ENCODE peak calls at places on chromosomes 13 and 19, in four cellular contexts. A is WTC11, G is K562, U is GM12878. Y is an unnamed sample.

GRCh38 chr13:41742917-41743552 is 217.9 kb downstream of the VWA8 start:
- DNase-seq in A (no peak), G (no peak), U (no peak), Y (no peak)

GRCh38 chr13:33637978-33638743 is 179.8 kb upstream of the RFC3 start:
- DNase-seq in A (no peak), G (no peak), U (no peak), Y (no peak)

GRCh38 chr13:73520566-73521290 is 461.9 kb downstream of the KLF5 start:
- DNase-seq in A (no peak), G (no peak), U (no peak), Y (no peak)

GRCh38 chr13:109419896-109420295 is 366.5 kb downstream of the IRS2 start:
- DNase-seq in A (no peak), G (no peak), U (no peak), Y (no peak)

GRCh38 chr13:74187564-74187963 is 53.4 kb upstream of the KLF12 start:
- DNase-seq in A (no peak), G (no peak), U (no peak), Y (peak; percentile 57)

GRCh38 chr13:113586661-113587479 is 2.3 kb downstream of the TFDP1 start:
- DNase-seq in A (no peak), G (no peak), U (no peak), Y (no peak)

GRCh38 chr13:111948281-111948680 is 118.7 kb upstream of the SOX1 start:
- DNase-seq in A (no peak), G (no peak), U (no peak), Y (no peak)

GRCh38 chr19:38952395-38953165 is 21.8 kb downstream of the MRPS12 start:
- DNase-seq in A (peak; percentile 42), G (peak; percentile 62), U (no peak), Y (peak; percentile 51)

GRCh38 chr19:52665529-52665928 is 27.4 kb upstream of the ZNF83 start:
- DNase-seq in A (no peak), G (peak; percentile 81), U (no peak), Y (no peak)

GRCh38 chr13:40490086-40490723 is 176.2 kb downstream of the FOXO1 start:
- DNase-seq in A (no peak), G (no peak), U (no peak), Y (no peak)

GRCh38 chr13:85266331-85266730 is 532.9 kb downstream of the SLITRK6 start:
- DNase-seq in A (no peak), G (no peak), U (no peak), Y (no peak)

GRCh38 chr13:42803563-42804212 is 22.3 kb downstream of the FAM216B start:
- DNase-seq in A (no peak), G (no peak), U (no peak), Y (no peak)

GRCh38 chr13:40344270-40345148 is 321.9 kb downstream of the FOXO1 start:
- DNase-seq in A (no peak), G (no peak), U (peak; percentile 7), Y (peak; percentile 43)

GRCh38 chr13:66558511-66558910 is 671.6 kb downstream of the PCDH9 start:
- DNase-seq in A (no peak), G (peak; percentile 23), U (no peak), Y (no peak)

GRCh38 chr19:5154129-5154798 is 185.4 kb downstream of the KDM4B start:
- DNase-seq in A (peak; percentile 90), G (peak; percentile 76), U (no peak), Y (peak; percentile 52)

GRCh38 chr19:55432355-55432959 is 10.6 kb downstream of the SHISA7 start:
- DNase-seq in A (no peak), G (no peak), U (no peak), Y (no peak)
- TF ChIP-seq NR2C2 in A (no peak), G (no peak), U (no peak), Y (no peak)

GRCh38 chr13:24557121-24557520 is 44.5 kb upstream of the PARP4 start:
- DNase-seq in A (no peak), G (no peak), U (no peak), Y (no peak)
- TF ChIP-seq NR2C2 in A (no peak), G (no peak), U (no peak), Y (no peak)

GRCh38 chr13:80513196-80513595 is 172.3 kb upstream of the SPRY2 start:
- DNase-seq in A (no peak), G (no peak), U (no peak), Y (no peak)

GRCh38 chr13:80504453-80504852 is 163.5 kb upstream of the SPRY2 start:
- DNase-seq in A (no peak), G (no peak), U (no peak), Y (no peak)

GRCh38 chr13:80508031-80508430 is 167.1 kb upstream of the SPRY2 start:
- DNase-seq in A (no peak), G (no peak), U (no peak), Y (no peak)

DNA sequence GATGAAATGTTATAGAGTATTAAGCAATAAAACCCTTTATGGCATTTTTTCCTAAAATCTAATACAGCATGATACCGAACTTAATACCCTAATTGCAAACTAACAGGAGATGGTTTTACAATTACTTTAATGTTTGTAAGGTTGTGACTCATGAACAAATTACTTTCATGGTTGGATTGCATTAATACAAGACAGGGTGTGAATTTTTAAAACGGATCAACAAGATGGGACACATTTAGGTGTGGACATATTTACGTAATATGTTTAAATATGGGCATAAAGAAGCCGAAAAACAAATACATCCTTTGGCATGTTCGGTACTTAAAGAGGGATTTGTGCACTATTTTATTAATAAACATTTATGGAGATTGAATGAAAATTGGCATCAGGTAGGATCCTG is 168.3 kb upstream of the SPRY2 start:
- DNase-seq in A (no peak), G (no peak), U (no peak), Y (no peak)
- TF ChIP-seq NR2C2 in A (no peak), G (no peak), U (no peak), Y (no peak)

DNA sequence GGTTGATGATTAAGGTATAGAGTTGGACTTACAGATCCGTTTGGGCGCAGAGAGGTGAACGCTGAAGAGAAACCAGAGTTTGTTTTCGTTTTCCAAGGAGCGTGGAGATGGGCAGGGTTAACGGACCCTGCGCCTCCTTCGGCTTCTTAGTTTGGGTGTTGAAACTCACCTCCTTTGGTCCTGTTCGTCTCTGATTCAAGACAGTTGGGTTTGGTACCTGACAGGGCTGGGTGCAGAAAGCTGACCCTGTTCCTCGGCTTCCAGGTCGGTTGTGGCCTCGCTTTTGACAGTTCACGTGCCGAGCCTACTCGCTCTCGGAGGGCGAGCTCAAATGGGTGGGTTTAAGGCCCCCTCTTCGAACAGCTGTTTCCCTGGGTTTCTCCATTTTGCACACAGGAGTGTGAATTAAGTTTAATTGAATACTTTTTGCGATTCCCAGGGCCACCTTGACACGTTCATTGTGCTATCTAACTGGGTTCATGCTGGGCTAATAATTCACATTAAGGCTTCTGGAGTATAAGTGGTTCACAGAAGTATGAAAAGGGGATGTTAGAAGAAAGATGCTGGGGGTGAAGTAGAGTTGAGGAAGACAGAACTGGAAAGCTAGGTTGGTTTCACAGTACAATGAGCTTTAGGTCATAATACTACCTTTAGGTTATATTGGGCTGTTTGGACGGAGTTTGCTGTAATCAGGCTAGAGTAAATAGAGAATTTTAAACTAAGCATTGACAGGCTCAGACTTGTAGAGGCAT is 642 bp downstream of the USPL1 start:
- DNase-seq in A (no peak), G (no peak), U (no peak), Y (peak; percentile 4)
- TF ChIP-seq NR2C2 in A (no peak), G (no peak), U (no peak), Y (no peak)

DNA sequence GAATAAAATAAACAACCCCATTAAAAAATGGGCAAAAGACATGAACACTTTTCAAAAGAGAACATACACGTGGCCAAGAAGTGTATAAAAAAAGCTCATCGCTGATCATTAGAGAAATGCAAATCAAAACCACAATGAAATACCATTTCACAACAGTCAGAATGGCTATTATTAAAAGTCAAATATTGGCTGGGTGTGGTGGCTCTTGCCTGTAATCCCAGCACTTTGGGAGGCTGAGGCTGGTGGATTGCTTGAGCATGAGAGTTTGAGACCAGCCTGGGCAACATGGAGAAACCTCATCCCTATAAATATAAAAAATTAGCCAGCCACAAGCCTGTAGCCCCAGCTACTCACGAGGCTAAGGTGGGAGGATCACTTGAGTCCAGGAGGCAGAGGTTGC is 89.9 kb downstream of the UBL3 start:
- DNase-seq in A (no peak), G (no peak), U (no peak), Y (no peak)
- TF ChIP-seq NR2C2 in A (no peak), G (no peak), U (no peak), Y (no peak)

Y was measured in HepG2.